ENCODE peak calls at places on chromosomes 13 and 19, in four cellular contexts. L is heart left ventricle, Z is thoracic aorta, W is ascending aorta. S is an unnamed sample.
A peak's percentile ranks its signal among the peaks of the same experiment; 100 is the strongest.

GRCh38 chr19:35204799-35205732 is 23.5 kb downstream of the FAM187B start:
- DNase-seq in L (peak; percentile 41), Z (no peak), W (no peak), S (no peak)

GRCh38 chr13:49814551-49815270 is 22.2 kb upstream of the KPNA3 start:
- DNase-seq in L (no peak), Z (no peak), W (no peak), S (no peak)

GRCh38 chr13:44052843-44053607 is 173.3 kb downstream of the LACC1 start:
- DNase-seq in L (peak; percentile 25), Z (peak; percentile 7), W (peak; percentile 67), S (no peak)

GRCh38 chr13:49098198-49098597 is 121.9 kb upstream of the MLNR start:
- DNase-seq in L (no peak), Z (peak; percentile 30), W (peak; percentile 73), S (no peak)

GRCh38 chr13:112885782-112886268 is 83.2 kb upstream of the MCF2L start:
- DNase-seq in L (peak; percentile 89), Z (no peak), W (peak; percentile 73), S (peak; percentile 74)

GRCh38 chr13:46640843-46641242 is 87.9 kb downstream of the LRCH1 start:
- DNase-seq in L (no peak), Z (no peak), W (peak; percentile 71), S (no peak)

GRCh38 chr19:33904681-33905080 is 108.0 kb downstream of the KCTD15 start:
- DNase-seq in L (no peak), Z (no peak), W (no peak), S (no peak)

GRCh38 chr13:77810430-77810829 is 108.2 kb downstream of the EDNRB start:
- DNase-seq in L (no peak), Z (no peak), W (no peak), S (no peak)

GRCh38 chr13:48819889-48820288 is 155.8 kb upstream of the FNDC3A start:
- DNase-seq in L (no peak), Z (no peak), W (no peak), S (no peak)

GRCh38 chr13:83340170-83340569 is 542.1 kb downstream of the SLITRK1 start:
- DNase-seq in L (no peak), Z (no peak), W (no peak), S (no peak)

GRCh38 chr19:47231215-47232054 is 436 bp upstream of the BBC3 start:
- DNase-seq in L (peak; percentile 94), Z (peak; percentile 52), W (peak; percentile 96), S (no peak)

GRCh38 chr19:4851551-4852290 is 15.7 kb downstream of the PLIN3 start:
- DNase-seq in L (peak; percentile 75), Z (peak; percentile 21), W (peak; percentile 83), S (peak; percentile 66)

GRCh38 chr19:35247526-35248309 is 1.1 kb upstream of the LSR start:
- DNase-seq in L (no peak), Z (no peak), W (no peak), S (peak; percentile 59)

GRCh38 chr13:46643165-46643777 is 90.3 kb downstream of the LRCH1 start:
- DNase-seq in L (no peak), Z (no peak), W (no peak), S (no peak)

GRCh38 chr13:23570099-23570926 is at the start of gene TNFRSF19:
- DNase-seq in L (peak; percentile 75), Z (no peak), W (no peak), S (peak; percentile 76)

GRCh38 chr13:46181799-46182490 is at the start of gene LCP1:
- DNase-seq in L (no peak), Z (no peak), W (peak; percentile 67), S (no peak)

GRCh38 chr13:110511509-110512181 is 49.9 kb downstream of the RAB20 start:
- DNase-seq in L (no peak), Z (no peak), W (no peak), S (no peak)

GRCh38 chr13:27182844-27183497 is 11.4 kb upstream of the USP12 start:
- DNase-seq in L (peak; percentile 62), Z (peak; percentile 66), W (peak; percentile 91), S (peak; percentile 86)

GRCh38 chr13:93744886-93745285 is 518.3 kb downstream of the GPC6 start:
- DNase-seq in L (no peak), Z (no peak), W (no peak), S (no peak)

DNA sequence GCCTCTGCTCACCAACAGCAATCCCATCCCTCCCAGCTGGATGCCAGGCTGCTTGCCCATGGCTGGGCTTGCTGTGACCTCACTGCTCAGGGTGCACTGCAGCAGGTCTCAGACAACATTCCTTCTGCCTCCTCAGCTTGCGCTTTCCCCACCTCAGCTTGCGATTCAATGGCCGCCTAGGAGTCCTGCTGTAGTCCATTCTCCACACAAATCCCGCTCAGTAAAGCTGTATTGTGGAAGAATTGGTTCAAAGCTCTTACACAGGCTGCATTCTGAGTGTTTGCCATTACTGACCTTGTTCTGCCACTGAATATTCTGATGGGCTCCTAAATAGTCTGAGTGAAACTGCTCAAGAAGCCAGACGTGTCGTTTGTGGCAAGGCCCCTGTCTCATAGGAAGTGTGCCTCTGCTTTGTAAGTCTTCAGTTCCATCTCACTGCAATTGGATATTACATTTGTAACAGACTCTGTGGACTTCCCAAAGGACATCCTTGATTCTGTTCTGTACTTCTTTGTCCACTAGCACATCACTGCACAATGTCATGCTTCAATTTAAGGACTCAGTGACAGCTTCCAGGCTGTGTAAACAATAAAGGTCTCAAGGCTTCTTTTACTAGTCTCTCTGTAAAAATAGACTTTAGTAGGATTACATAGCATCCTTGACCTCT is 49.8 kb downstream of the KATNAL1 start:
- DNase-seq in L (peak; percentile 29), Z (no peak), W (no peak), S (no peak)
- H3K27ac ChIP-seq in L (peak overlapping the region; percentile 3), Z (no peak overlapping the region), W (peak overlapping the region; percentile 31), S (no peak overlapping the region)

DNA sequence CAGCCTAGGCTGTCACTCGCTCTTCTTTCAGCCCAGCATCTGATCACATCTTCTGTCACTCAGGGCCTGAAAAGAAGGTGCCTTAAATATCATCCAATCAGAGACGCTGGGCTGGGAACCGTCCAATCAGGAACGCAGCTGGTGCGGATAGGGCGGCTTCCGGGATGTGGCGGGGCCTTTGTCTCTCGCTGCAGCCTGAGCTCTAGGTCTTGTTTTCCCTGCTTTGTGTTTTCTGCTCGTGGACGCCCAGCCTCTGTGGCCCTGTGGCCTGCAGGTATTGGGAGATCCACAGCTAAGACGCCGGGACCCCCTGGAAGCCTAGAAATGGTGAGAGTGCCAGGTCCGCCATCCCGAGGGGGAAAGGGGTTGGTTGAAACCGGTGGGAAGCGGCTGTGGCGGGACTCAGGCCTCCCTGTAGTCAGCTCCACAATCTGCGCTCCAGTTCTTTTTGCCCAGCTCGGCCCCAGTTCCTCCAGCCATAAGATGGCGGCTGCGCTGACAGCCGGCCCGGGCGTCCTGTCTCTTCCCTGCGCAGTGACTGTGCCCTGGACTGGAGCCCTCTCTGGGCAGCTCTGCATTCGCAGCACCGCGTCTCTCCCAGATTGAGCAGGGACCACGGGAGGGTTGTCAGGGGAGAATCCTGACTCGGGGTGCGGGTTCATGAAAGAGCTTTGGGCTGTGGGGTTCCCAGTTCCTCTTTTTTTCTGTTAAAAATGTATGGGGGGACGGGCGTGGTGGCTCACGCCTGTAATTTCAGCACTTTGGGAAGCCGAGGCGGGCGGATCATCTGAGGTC is at the start of gene ZNF85:
- DNase-seq in L (peak; percentile 94), Z (peak; percentile 63), W (peak; percentile 94), S (peak; percentile 96)
- H3K27ac ChIP-seq in L (peak within 1 kb of the TSS; percentile 86), Z (peak within 1 kb of the TSS; percentile 81), W (peak within 1 kb of the TSS; percentile 90), S (peak within 1 kb of the TSS; percentile 77)

GRCh38 chr13:31063734-31064133 is 98.0 kb downstream of the HSPH1 start:
- DNase-seq in L (no peak), Z (no peak), W (no peak), S (no peak)
- H3K27ac ChIP-seq in L (no peak overlapping the region), Z (no peak overlapping the region), W (no peak overlapping the region), S (no peak overlapping the region)

DNA sequence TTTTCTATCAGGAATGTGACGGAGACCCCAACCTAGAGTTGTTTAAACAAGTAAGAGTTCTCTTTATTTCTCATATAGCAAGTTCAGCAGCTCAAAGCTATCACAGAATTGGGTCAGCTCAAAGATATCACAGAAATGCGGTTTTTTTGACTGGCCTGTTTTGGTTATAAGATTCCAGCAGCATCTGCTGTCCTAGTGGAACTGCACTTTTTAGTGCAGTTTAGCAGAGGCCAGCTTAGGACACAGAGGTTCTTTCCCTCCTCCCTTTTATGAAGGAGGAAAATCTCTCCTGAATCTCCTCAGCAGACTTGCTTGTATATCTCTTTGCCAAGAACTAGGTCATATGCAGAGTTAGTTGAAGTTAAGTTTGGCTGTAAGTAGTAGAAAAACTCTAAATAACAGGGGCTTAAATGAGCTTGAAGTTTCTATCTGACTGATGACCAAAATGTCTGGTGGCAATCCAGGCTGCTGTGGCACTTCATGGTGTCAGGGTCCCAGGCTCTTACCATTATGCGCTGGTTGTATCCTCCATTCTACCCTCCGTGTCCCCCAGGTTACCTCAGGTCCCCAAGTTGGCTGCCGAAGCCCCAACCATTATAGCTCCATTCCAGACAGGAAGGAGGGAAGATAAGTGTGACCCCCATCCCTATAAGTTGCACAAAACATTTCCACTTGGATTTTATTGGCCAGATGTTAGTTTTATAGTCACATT is 6.6 kb downstream of the PPP2R1A start:
- DNase-seq in L (no peak), Z (no peak), W (no peak), S (no peak)
- H3K27ac ChIP-seq in L (no peak overlapping the region), Z (no peak overlapping the region), W (peak overlapping the region; percentile 1), S (peak overlapping the region; percentile 65)

GRCh38 chr19:8086849-8087248 is 34.3 kb downstream of the CCL25 start:
- DNase-seq in L (no peak), Z (no peak), W (no peak), S (no peak)

GRCh38 chr19:8089664-8090601 is 37.4 kb downstream of the CCL25 start:
- DNase-seq in L (no peak), Z (no peak), W (no peak), S (no peak)

GRCh38 chr19:8087876-8088275 is 35.3 kb downstream of the CCL25 start:
- DNase-seq in L (no peak), Z (no peak), W (no peak), S (no peak)

GRCh38 chr19:8090932-8091331 is 38.4 kb downstream of the CCL25 start:
- DNase-seq in L (no peak), Z (no peak), W (no peak), S (no peak)

GRCh38 chr19:8088752-8089663 is 36.4 kb downstream of the CCL25 start:
- DNase-seq in L (no peak), Z (no peak), W (no peak), S (no peak)
- H3K27ac ChIP-seq in L (no peak overlapping the region), Z (no peak overlapping the region), W (no peak overlapping the region), S (no peak overlapping the region)

GRCh38 chr19:44775676-44776240 is 1.9 kb upstream of the CBLC start:
- DNase-seq in L (no peak), Z (no peak), W (no peak), S (no peak)
- H3K27ac ChIP-seq in L (no peak overlapping the region), Z (no peak overlapping the region), W (no peak overlapping the region), S (no peak overlapping the region)

GRCh38 chr13:40604135-40604534 is 62.3 kb downstream of the FOXO1 start:
- DNase-seq in L (no peak), Z (no peak), W (no peak), S (no peak)
- H3K27ac ChIP-seq in L (no peak overlapping the region), Z (no peak overlapping the region), W (no peak overlapping the region), S (no peak overlapping the region)

GRCh38 chr13:98476538-98476966 is 100.4 kb downstream of the STK24 start:
- DNase-seq in L (no peak), Z (no peak), W (peak; percentile 81), S (peak; percentile 77)
- H3K27ac ChIP-seq in L (no peak overlapping the region), Z (no peak overlapping the region), W (no peak overlapping the region), S (peak overlapping the region; percentile 12)

DNA sequence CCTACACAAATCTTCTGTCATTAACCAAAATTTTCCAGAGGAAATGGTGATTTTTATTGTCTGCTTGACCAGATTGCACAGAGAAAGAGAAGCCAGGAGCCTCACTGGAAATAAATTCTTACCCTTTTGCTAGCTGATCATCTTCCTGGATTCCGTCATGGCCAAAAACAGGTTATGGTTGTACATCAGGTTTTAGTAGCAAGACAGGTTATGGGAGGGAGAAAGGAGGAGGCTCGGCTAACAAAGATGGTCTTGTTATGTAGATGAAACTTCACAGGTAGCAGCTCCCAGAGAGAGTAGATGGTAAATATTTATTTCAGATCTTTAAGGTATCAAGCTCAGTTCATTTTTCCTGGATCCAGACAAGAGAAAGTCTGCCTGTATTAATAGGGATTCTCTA is 19.7 kb upstream of the CEACAM3 start:
- DNase-seq in L (no peak), Z (no peak), W (no peak), S (no peak)
- H3K27ac ChIP-seq in L (no peak overlapping the region), Z (no peak overlapping the region), W (no peak overlapping the region), S (no peak overlapping the region)

S was measured in right atrium auricular region.